ENCODE peak calls at places on chromosomes 11 and 22, in nine cellular contexts. D, R, L, O, V, A, K, F and X are unnamed samples.
A peak's percentile ranks its signal among the peaks of the same experiment; 100 is the strongest.

GRCh38 chr11:122727101-122727929 is 71.8 kb downstream of the UBASH3B start:
- DNase-seq in D (no peak), R (no peak), L (no peak), O (no peak), V (peak; percentile 26), A (no peak), K (no peak), F (no peak), X (no peak)

GRCh38 chr11:129323896-129324522 is 51.6 kb upstream of the BARX2 start:
- DNase-seq in D (peak; percentile 71), R (no peak), L (peak; percentile 34), O (peak; percentile 43), V (peak; percentile 27), A (no peak), K (peak; percentile 17), F (peak; percentile 28), X (no peak)

GRCh38 chr11:102361100-102362021 is 14.3 kb downstream of the BIRC2 start:
- DNase-seq in D (no peak), R (no peak), L (no peak), O (no peak), V (no peak), A (peak; percentile 74), K (no peak), F (peak; percentile 17), X (no peak)

GRCh38 chr11:113779496-113779895 is at the start of gene CLDN25:
- DNase-seq in D (no peak), R (no peak), L (no peak), O (no peak), V (no peak), A (no peak), K (no peak), F (no peak), X (no peak)

GRCh38 chr11:48041877-48042698 is 61.7 kb downstream of the PTPRJ start:
- DNase-seq in D (no peak), R (peak; percentile 48), L (no peak), O (no peak), V (no peak), A (no peak), K (no peak), F (no peak), X (peak; percentile 64)

GRCh38 chr11:105718641-105719040 is 108.8 kb downstream of the GRIA4 start:
- DNase-seq in D (no peak), R (no peak), L (no peak), O (no peak), V (no peak), A (no peak), K (no peak), F (no peak), X (peak; percentile 62)

GRCh38 chr11:67644042-67644441 is 4.5 kb upstream of the TBX10 start:
- DNase-seq in D (no peak), R (no peak), L (no peak), O (no peak), V (no peak), A (no peak), K (no peak), F (no peak), X (no peak)

GRCh38 chr22:22941831-22942510 is 54.4 kb downstream of the IGLL5 start:
- DNase-seq in D (no peak), R (no peak), L (no peak), O (no peak), V (peak; percentile 4), A (no peak), K (peak; percentile 4), F (no peak), X (no peak)

GRCh38 chr11:64285885-64286800 is 495 bp downstream of the GPR137 start:
- DNase-seq in D (no peak), R (no peak), L (peak; percentile 36), O (no peak), V (peak; percentile 49), A (no peak), K (no peak), F (no peak), X (peak; percentile 42)

GRCh38 chr22:21960200-21961126 is 7.8 kb upstream of the PPM1F start:
- DNase-seq in D (no peak), R (no peak), L (peak; percentile 71), O (no peak), V (no peak), A (no peak), K (no peak), F (no peak), X (no peak)

GRCh38 chr11:20443596-20443995 is 56.1 kb downstream of the PRMT3 start:
- DNase-seq in D (no peak), R (no peak), L (no peak), O (no peak), V (no peak), A (no peak), K (no peak), F (peak; percentile 28), X (no peak)

GRCh38 chr11:11972148-11972547 is 36.3 kb downstream of the DKK3 start:
- DNase-seq in D (no peak), R (no peak), L (no peak), O (no peak), V (no peak), A (no peak), K (no peak), F (no peak), X (no peak)

GRCh38 chr11:27174026-27174425 is 133.4 kb downstream of the BBOX1 start:
- DNase-seq in D (no peak), R (peak; percentile 90), L (no peak), O (no peak), V (no peak), A (no peak), K (no peak), F (no peak), X (peak; percentile 18)

GRCh38 chr11:101445761-101446160 is 138.0 kb downstream of the TRPC6 start:
- DNase-seq in D (no peak), R (no peak), L (no peak), O (no peak), V (no peak), A (no peak), K (no peak), F (no peak), X (no peak)

GRCh38 chr22:42856865-42857704 is at the start of gene ARFGAP3:
- DNase-seq in D (peak; percentile 97), R (peak; percentile 94), L (peak; percentile 95), O (peak; percentile 94), V (peak; percentile 96), A (peak; percentile 64), K (peak; percentile 83), F (peak; percentile 91), X (peak; percentile 91)
- TF ChIP-seq POLR2A in D (peak; percentile 63), R (peak; percentile 98), L (peak; percentile 96), O (peak; percentile 27), V (peak; percentile 81), A (peak; percentile 89), K (peak; percentile 83), F (peak; percentile 96), X (peak; percentile 29)

GRCh38 chr22:47354668-47355387 is 592.4 kb downstream of the TBC1D22A start:
- DNase-seq in D (no peak), R (no peak), L (no peak), O (no peak), V (no peak), A (no peak), K (no peak), F (no peak), X (no peak)
- H3K9me3 ChIP-seq in D (no peaks in the 10 kb centered on the region), R (no peaks in the 10 kb centered on the region), L (no peaks in the 10 kb centered on the region), O (no peaks in the 10 kb centered on the region), V (no peaks in the 10 kb centered on the region), A (no peaks in the 10 kb centered on the region), K (no peaks in the 10 kb centered on the region), F (peaks cover 7% of the 10 kb centered on the region), X (no peaks in the 10 kb centered on the region)

DNA sequence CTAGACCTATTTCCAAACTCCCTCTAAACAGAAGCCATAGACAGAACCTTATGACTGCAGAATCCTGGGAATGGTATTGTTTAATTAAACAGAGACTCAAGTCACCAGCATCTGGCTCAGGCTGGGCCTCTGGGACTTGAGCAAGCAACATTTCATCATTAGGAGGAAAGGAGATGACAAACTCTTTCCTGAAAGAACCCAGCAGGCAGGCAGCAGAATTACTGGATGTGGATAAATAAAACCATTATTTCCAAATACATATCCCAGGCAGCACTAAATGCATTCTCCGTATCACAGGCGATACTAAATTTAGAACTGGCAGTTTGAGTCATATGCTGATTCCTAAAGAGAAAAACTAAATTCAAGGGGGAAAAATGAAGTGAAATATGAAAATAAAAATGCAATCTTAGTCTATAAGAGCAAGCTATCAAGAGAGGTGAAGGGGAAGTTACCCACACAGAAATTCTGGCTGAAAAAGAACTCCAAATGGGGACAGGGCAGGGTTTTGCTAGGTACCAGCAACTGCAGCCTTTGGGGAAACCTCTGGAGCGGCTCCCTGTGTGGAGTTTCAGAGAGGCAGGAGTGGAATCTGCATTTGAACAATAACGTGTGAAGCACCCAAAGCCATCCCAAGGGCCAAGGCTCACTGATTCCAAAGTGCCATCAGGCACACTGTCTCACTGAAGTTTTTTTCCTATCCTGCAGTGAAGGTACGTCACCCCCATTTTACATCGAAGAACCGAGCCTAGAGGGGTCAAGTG is 87.6 kb downstream of the KCNC1 start:
- DNase-seq in D (no peak), R (no peak), L (peak; percentile 39), O (peak; percentile 50), V (no peak), A (no peak), K (no peak), F (peak; percentile 82), X (no peak)
- TF ChIP-seq CTCF in D (no peak), R (no peak), L (no peak), O (no peak), V (no peak), A (no peak), K (no peak), F (no peak), X (no peak)

GRCh38 chr11:96389604-96390402 is at the start of the genes CCDC82 and JRKL:
- DNase-seq in D (peak; percentile 98), R (peak; percentile 97), L (peak; percentile 98), O (peak; percentile 97), V (peak; percentile 99), A (peak; percentile 78), K (peak; percentile 91), F (peak; percentile 92), X (peak; percentile 97)
- TF ChIP-seq POLR2A in D (no peak), R (peak; percentile 90), L (peak; percentile 88), O (peak; percentile 5), V (peak; percentile 96), A (peak; percentile 92), K (peak; percentile 79), F (peak; percentile 83), X (peak; percentile 92)

DNA sequence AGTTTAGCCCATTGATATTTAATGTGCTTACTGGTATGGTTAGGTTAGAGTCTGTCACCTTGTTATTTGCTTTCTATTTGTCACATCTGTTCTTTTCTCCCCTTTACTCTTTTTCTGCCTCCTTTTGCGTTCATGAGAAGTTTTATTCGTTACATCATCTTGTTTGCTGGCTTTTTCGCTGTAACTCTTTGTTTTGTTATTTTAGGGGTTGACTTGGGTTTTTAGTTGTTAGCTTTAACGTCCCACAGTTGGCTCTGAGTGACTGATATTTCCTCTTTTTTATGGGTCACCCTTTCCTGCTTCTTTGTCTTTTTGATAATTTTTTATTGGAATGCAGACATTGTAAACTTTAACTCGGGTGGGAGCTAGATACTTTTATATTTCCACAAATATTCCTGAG is 13.4 kb upstream of the TNNT3 start:
- DNase-seq in D (no peak), R (no peak), L (no peak), O (no peak), V (no peak), A (no peak), K (no peak), F (no peak), X (no peak)
- H3K9me3 ChIP-seq in D (no peaks in the 10 kb centered on the region), R (no peaks in the 10 kb centered on the region), L (no peaks in the 10 kb centered on the region), O (no peaks in the 10 kb centered on the region), V (no peaks in the 10 kb centered on the region), A (no peaks in the 10 kb centered on the region), K (no peaks in the 10 kb centered on the region), F (no peaks in the 10 kb centered on the region), X (no peaks in the 10 kb centered on the region)

GRCh38 chr22:30841264-30841663 is 127.3 kb downstream of the MORC2 start:
- DNase-seq in D (no peak), R (no peak), L (no peak), O (no peak), V (no peak), A (no peak), K (no peak), F (peak; percentile 46), X (no peak)
- TF ChIP-seq CTCF in D (no peak), R (no peak), L (no peak), O (no peak), V (no peak), A (no peak), K (no peak), F (no peak), X (no peak)